ENCODE peak calls at places on chromosomes 1 and 21, in eight cellular contexts. One of them, this sample, is unnamed.

GRCh38 chr1:211285196-211285595 is 26.0 kb downstream of the RCOR3 start:
- DNase-seq in lower lobe of right lung: no peak
- DNase-seq in adrenal gland: no peak
- DNase-seq in HEK293T: no peak
- DNase-seq in LoVo: no peak
- DNase-seq in epithelial cell of esophagus: no peak
- DNase-seq in activated CD4-positive, alpha-beta memory T cell treated with anti-CD3 and anti-CD28 coated beads, Interleukin-2, amount 10 ng/mL, durations not matched to agents 7 days and 5 days: no peak
- DNase-seq in GF-D8: no peak
- DNase-seq in this sample: no peak

GRCh38 chr1:152497273-152497672 is 13.3 kb upstream of the LCE5A start:
- DNase-seq in lower lobe of right lung: no peak
- DNase-seq in adrenal gland: no peak
- DNase-seq in HEK293T: peak
- DNase-seq in LoVo: no peak
- DNase-seq in epithelial cell of esophagus: peak
- DNase-seq in activated CD4-positive, alpha-beta memory T cell treated with anti-CD3 and anti-CD28 coated beads, Interleukin-2, amount 10 ng/mL, durations not matched to agents 7 days and 5 days: no peak
- DNase-seq in GF-D8: no peak
- DNase-seq in this sample: no peak

GRCh38 chr1:174519845-174520244 is 72.1 kb downstream of the GPR52 start:
- DNase-seq in lower lobe of right lung: no peak
- DNase-seq in adrenal gland: no peak
- DNase-seq in HEK293T: no peak
- DNase-seq in LoVo: no peak
- DNase-seq in epithelial cell of esophagus: no peak
- DNase-seq in activated CD4-positive, alpha-beta memory T cell treated with anti-CD3 and anti-CD28 coated beads, Interleukin-2, amount 10 ng/mL, durations not matched to agents 7 days and 5 days: no peak
- DNase-seq in GF-D8: no peak
- DNase-seq in this sample: peak

GRCh38 chr1:228646717-228647522 is 88.4 kb upstream of the RHOU start:
- DNase-seq in lower lobe of right lung: peak
- DNase-seq in adrenal gland: peak
- DNase-seq in HEK293T: peak
- DNase-seq in LoVo: peak
- DNase-seq in epithelial cell of esophagus: peak
- DNase-seq in activated CD4-positive, alpha-beta memory T cell treated with anti-CD3 and anti-CD28 coated beads, Interleukin-2, amount 10 ng/mL, durations not matched to agents 7 days and 5 days: peak
- DNase-seq in GF-D8: peak
- DNase-seq in this sample: no peak

GRCh38 chr1:87451229-87451900 is 122.7 kb downstream of the LMO4 start:
- DNase-seq in lower lobe of right lung: no peak
- DNase-seq in adrenal gland: no peak
- DNase-seq in HEK293T: no peak
- DNase-seq in LoVo: no peak
- DNase-seq in epithelial cell of esophagus: no peak
- DNase-seq in activated CD4-positive, alpha-beta memory T cell treated with anti-CD3 and anti-CD28 coated beads, Interleukin-2, amount 10 ng/mL, durations not matched to agents 7 days and 5 days: no peak
- DNase-seq in GF-D8: no peak
- DNase-seq in this sample: no peak

GRCh38 chr1:160797861-160798273 is 1.9 kb downstream of the LY9 start:
- DNase-seq in lower lobe of right lung: no peak
- DNase-seq in adrenal gland: no peak
- DNase-seq in HEK293T: no peak
- DNase-seq in LoVo: no peak
- DNase-seq in epithelial cell of esophagus: peak
- DNase-seq in activated CD4-positive, alpha-beta memory T cell treated with anti-CD3 and anti-CD28 coated beads, Interleukin-2, amount 10 ng/mL, durations not matched to agents 7 days and 5 days: peak
- DNase-seq in GF-D8: no peak
- DNase-seq in this sample: no peak

GRCh38 chr21:44618504-44618903 is 6.6 kb downstream of the KRTAP10-8 start:
- DNase-seq in lower lobe of right lung: peak
- DNase-seq in adrenal gland: peak
- DNase-seq in HEK293T: no peak
- DNase-seq in LoVo: peak
- DNase-seq in epithelial cell of esophagus: no peak
- DNase-seq in activated CD4-positive, alpha-beta memory T cell treated with anti-CD3 and anti-CD28 coated beads, Interleukin-2, amount 10 ng/mL, durations not matched to agents 7 days and 5 days: no peak
- DNase-seq in GF-D8: no peak
- DNase-seq in this sample: peak

GRCh38 chr1:150268342-150268705 is 492 bp downstream of the APH1A start:
- DNase-seq in lower lobe of right lung: peak
- DNase-seq in adrenal gland: peak
- DNase-seq in HEK293T: peak
- DNase-seq in LoVo: no peak
- DNase-seq in epithelial cell of esophagus: peak
- DNase-seq in activated CD4-positive, alpha-beta memory T cell treated with anti-CD3 and anti-CD28 coated beads, Interleukin-2, amount 10 ng/mL, durations not matched to agents 7 days and 5 days: peak
- DNase-seq in GF-D8: no peak
- DNase-seq in this sample: peak

GRCh38 chr1:43056981-43057391 is 98.3 kb upstream of the SLC2A1 start:
- DNase-seq in lower lobe of right lung: no peak
- DNase-seq in adrenal gland: no peak
- DNase-seq in HEK293T: no peak
- DNase-seq in LoVo: no peak
- DNase-seq in epithelial cell of esophagus: peak
- DNase-seq in activated CD4-positive, alpha-beta memory T cell treated with anti-CD3 and anti-CD28 coated beads, Interleukin-2, amount 10 ng/mL, durations not matched to agents 7 days and 5 days: no peak
- DNase-seq in GF-D8: no peak
- DNase-seq in this sample: no peak

GRCh38 chr1:245129811-245130210 is 25.0 kb upstream of the KIF26B start:
- DNase-seq in lower lobe of right lung: no peak
- DNase-seq in adrenal gland: no peak
- DNase-seq in HEK293T: no peak
- DNase-seq in LoVo: no peak
- DNase-seq in epithelial cell of esophagus: no peak
- DNase-seq in activated CD4-positive, alpha-beta memory T cell treated with anti-CD3 and anti-CD28 coated beads, Interleukin-2, amount 10 ng/mL, durations not matched to agents 7 days and 5 days: no peak
- DNase-seq in GF-D8: no peak
- DNase-seq in this sample: no peak

GRCh38 chr1:204837440-204838084 is 33.1 kb upstream of the NFASC start:
- DNase-seq in lower lobe of right lung: no peak
- DNase-seq in adrenal gland: peak
- DNase-seq in HEK293T: peak
- DNase-seq in LoVo: peak
- DNase-seq in epithelial cell of esophagus: peak
- DNase-seq in activated CD4-positive, alpha-beta memory T cell treated with anti-CD3 and anti-CD28 coated beads, Interleukin-2, amount 10 ng/mL, durations not matched to agents 7 days and 5 days: peak
- DNase-seq in GF-D8: no peak
- DNase-seq in this sample: no peak

GRCh38 chr1:185759061-185759460 is 24.9 kb downstream of the HMCN1 start:
- DNase-seq in lower lobe of right lung: no peak
- DNase-seq in adrenal gland: no peak
- DNase-seq in HEK293T: no peak
- DNase-seq in LoVo: no peak
- DNase-seq in epithelial cell of esophagus: no peak
- DNase-seq in activated CD4-positive, alpha-beta memory T cell treated with anti-CD3 and anti-CD28 coated beads, Interleukin-2, amount 10 ng/mL, durations not matched to agents 7 days and 5 days: no peak
- DNase-seq in GF-D8: no peak
- DNase-seq in this sample: no peak

GRCh38 chr1:44314401-44314800 is 40.7 kb downstream of the ERI3 start:
- DNase-seq in lower lobe of right lung: no peak
- DNase-seq in adrenal gland: no peak
- DNase-seq in HEK293T: no peak
- DNase-seq in LoVo: no peak
- DNase-seq in epithelial cell of esophagus: no peak
- DNase-seq in activated CD4-positive, alpha-beta memory T cell treated with anti-CD3 and anti-CD28 coated beads, Interleukin-2, amount 10 ng/mL, durations not matched to agents 7 days and 5 days: no peak
- DNase-seq in GF-D8: no peak
- DNase-seq in this sample: no peak

GRCh38 chr21:45539046-45539795 is 3.0 kb downstream of the SLC19A1 start:
- DNase-seq in lower lobe of right lung: peak
- DNase-seq in adrenal gland: peak
- DNase-seq in HEK293T: no peak
- DNase-seq in LoVo: no peak
- DNase-seq in epithelial cell of esophagus: no peak
- DNase-seq in activated CD4-positive, alpha-beta memory T cell treated with anti-CD3 and anti-CD28 coated beads, Interleukin-2, amount 10 ng/mL, durations not matched to agents 7 days and 5 days: no peak
- DNase-seq in GF-D8: no peak
- DNase-seq in this sample: peak

GRCh38 chr1:64309468-64309867 is 106.0 kb downstream of the UBE2U start:
- DNase-seq in lower lobe of right lung: no peak
- DNase-seq in adrenal gland: no peak
- DNase-seq in HEK293T: no peak
- DNase-seq in LoVo: no peak
- DNase-seq in epithelial cell of esophagus: peak
- DNase-seq in activated CD4-positive, alpha-beta memory T cell treated with anti-CD3 and anti-CD28 coated beads, Interleukin-2, amount 10 ng/mL, durations not matched to agents 7 days and 5 days: no peak
- DNase-seq in GF-D8: no peak
- DNase-seq in this sample: no peak

GRCh38 chr1:41678141-41678878 is 193.8 kb upstream of the EDN2 start:
- DNase-seq in lower lobe of right lung: no peak
- DNase-seq in adrenal gland: no peak
- DNase-seq in HEK293T: no peak
- DNase-seq in LoVo: no peak
- DNase-seq in epithelial cell of esophagus: peak
- DNase-seq in activated CD4-positive, alpha-beta memory T cell treated with anti-CD3 and anti-CD28 coated beads, Interleukin-2, amount 10 ng/mL, durations not matched to agents 7 days and 5 days: peak
- DNase-seq in GF-D8: no peak
- DNase-seq in this sample: peak

GRCh38 chr1:33986389-33987095 is 122.7 kb downstream of the HMGB4 start:
- DNase-seq in lower lobe of right lung: no peak
- DNase-seq in adrenal gland: peak
- DNase-seq in HEK293T: no peak
- DNase-seq in LoVo: no peak
- DNase-seq in epithelial cell of esophagus: peak
- DNase-seq in activated CD4-positive, alpha-beta memory T cell treated with anti-CD3 and anti-CD28 coated beads, Interleukin-2, amount 10 ng/mL, durations not matched to agents 7 days and 5 days: no peak
- DNase-seq in GF-D8: no peak
- DNase-seq in this sample: peak

GRCh38 chr1:147717051-147717705 is 43.2 kb downstream of the GJA5 start:
- DNase-seq in lower lobe of right lung: no peak
- DNase-seq in adrenal gland: no peak
- DNase-seq in HEK293T: no peak
- DNase-seq in LoVo: peak
- DNase-seq in epithelial cell of esophagus: peak
- DNase-seq in activated CD4-positive, alpha-beta memory T cell treated with anti-CD3 and anti-CD28 coated beads, Interleukin-2, amount 10 ng/mL, durations not matched to agents 7 days and 5 days: no peak
- DNase-seq in GF-D8: no peak
- DNase-seq in this sample: no peak

GRCh38 chr1:59595774-59596173 is 219.0 kb upstream of the HOOK1 start:
- DNase-seq in lower lobe of right lung: no peak
- DNase-seq in adrenal gland: no peak
- DNase-seq in HEK293T: no peak
- DNase-seq in LoVo: no peak
- DNase-seq in epithelial cell of esophagus: peak
- DNase-seq in activated CD4-positive, alpha-beta memory T cell treated with anti-CD3 and anti-CD28 coated beads, Interleukin-2, amount 10 ng/mL, durations not matched to agents 7 days and 5 days: no peak
- DNase-seq in GF-D8: no peak
- DNase-seq in this sample: no peak

GRCh38 chr1:238592586-238592985 is 701.9 kb upstream of the ZP4 start:
- DNase-seq in lower lobe of right lung: no peak
- DNase-seq in adrenal gland: no peak
- DNase-seq in HEK293T: no peak
- DNase-seq in LoVo: no peak
- DNase-seq in epithelial cell of esophagus: peak
- DNase-seq in activated CD4-positive, alpha-beta memory T cell treated with anti-CD3 and anti-CD28 coated beads, Interleukin-2, amount 10 ng/mL, durations not matched to agents 7 days and 5 days: no peak
- DNase-seq in GF-D8: no peak
- DNase-seq in this sample: no peak

GRCh38 chr21:29133796-29134195 is 3.4 kb downstream of the MAP3K7CL start:
- DNase-seq in lower lobe of right lung: no peak
- DNase-seq in adrenal gland: no peak
- DNase-seq in HEK293T: no peak
- DNase-seq in LoVo: no peak
- DNase-seq in epithelial cell of esophagus: no peak
- DNase-seq in activated CD4-positive, alpha-beta memory T cell treated with anti-CD3 and anti-CD28 coated beads, Interleukin-2, amount 10 ng/mL, durations not matched to agents 7 days and 5 days: no peak
- DNase-seq in GF-D8: no peak
- DNase-seq in this sample: no peak

GRCh38 chr1:52399629-52400028 is 4.6 kb downstream of the ORC1 start:
- DNase-seq in lower lobe of right lung: no peak
- DNase-seq in adrenal gland: no peak
- DNase-seq in HEK293T: no peak
- DNase-seq in LoVo: no peak
- DNase-seq in epithelial cell of esophagus: no peak
- DNase-seq in activated CD4-positive, alpha-beta memory T cell treated with anti-CD3 and anti-CD28 coated beads, Interleukin-2, amount 10 ng/mL, durations not matched to agents 7 days and 5 days: no peak
- DNase-seq in GF-D8: no peak
- DNase-seq in this sample: no peak

GRCh38 chr1:78387872-78388271 is 102.9 kb upstream of the PTGFR start:
- DNase-seq in lower lobe of right lung: no peak
- DNase-seq in adrenal gland: no peak
- DNase-seq in HEK293T: no peak
- DNase-seq in LoVo: no peak
- DNase-seq in epithelial cell of esophagus: no peak
- DNase-seq in activated CD4-positive, alpha-beta memory T cell treated with anti-CD3 and anti-CD28 coated beads, Interleukin-2, amount 10 ng/mL, durations not matched to agents 7 days and 5 days: no peak
- DNase-seq in GF-D8: no peak
- DNase-seq in this sample: no peak

This sample was measured in heart left ventricle.